ENCODE peak calls at places on chromosomes 2 and 18, in seven cellular contexts. D, M, Q, X, Z, V and I are unnamed samples.

GRCh38 chr2:160741271-160741670 is 247.7 kb upstream of the RBMS1 start:
- DNase-seq in D (no peak), M (no peak), Q (no peak), X (no peak), Z (no peak), V (no peak), I (no peak)

GRCh38 chr2:170500770-170501169 is 214.4 kb upstream of the SP5 start:
- DNase-seq in D (peak), M (no peak), Q (no peak), X (no peak), Z (no peak), V (no peak), I (no peak)

GRCh38 chr2:240615830-240616547 is 9.3 kb upstream of the GPR35 start:
- DNase-seq in D (no peak), M (no peak), Q (peak), X (peak), Z (no peak), V (peak), I (no peak)

GRCh38 chr18:54775686-54776085 is 52.6 kb upstream of the RAB27B start:
- DNase-seq in D (peak), M (peak), Q (no peak), X (no peak), Z (no peak), V (peak), I (peak)

GRCh38 chr2:131056204-131056975 is 36.9 kb downstream of the FAM168B start:
- DNase-seq in D (no peak), M (no peak), Q (no peak), X (no peak), Z (no peak), V (no peak), I (no peak)

GRCh38 chr2:65343381-65343780 is 89.0 kb downstream of the SPRED2 start:
- DNase-seq in D (no peak), M (no peak), Q (no peak), X (no peak), Z (no peak), V (no peak), I (no peak)

GRCh38 chr2:224142397-224143312 is 103.6 kb upstream of the SERPINE2 start:
- DNase-seq in D (peak), M (peak), Q (no peak), X (no peak), Z (no peak), V (peak), I (peak)

GRCh38 chr2:100059638-100060037 is 82.8 kb downstream of the AFF3 start:
- DNase-seq in D (no peak), M (no peak), Q (no peak), X (no peak), Z (no peak), V (no peak), I (no peak)

GRCh38 chr2:180010701-180011100 is 3.6 kb upstream of the CWC22 start:
- DNase-seq in D (no peak), M (no peak), Q (no peak), X (no peak), Z (no peak), V (no peak), I (no peak)

GRCh38 chr2:98126061-98126460 is 39.1 kb downstream of the VWA3B start:
- DNase-seq in D (peak), M (no peak), Q (no peak), X (no peak), Z (no peak), V (no peak), I (peak)

GRCh38 chr2:101038455-101039255 is 36.6 kb downstream of the RPL31 start:
- DNase-seq in D (peak), M (no peak), Q (peak), X (no peak), Z (no peak), V (no peak), I (peak)

GRCh38 chr2:138276367-138276766 is 225.2 kb upstream of the SPOPL start:
- DNase-seq in D (no peak), M (no peak), Q (no peak), X (no peak), Z (no peak), V (no peak), I (no peak)

GRCh38 chr18:46899274-46899948 is 17.9 kb downstream of the PIAS2 start:
- DNase-seq in D (no peak), M (no peak), Q (no peak), X (no peak), Z (no peak), V (peak), I (peak)

GRCh38 chr2:53939656-53940055 is 31.1 kb downstream of the PSME4 start:
- DNase-seq in D (peak), M (no peak), Q (no peak), X (no peak), Z (no peak), V (peak), I (peak)

GRCh38 chr2:24050041-24050655 is 607 bp downstream of the FKBP1B start:
- DNase-seq in D (peak), M (no peak), Q (peak), X (peak), Z (peak), V (no peak), I (peak)

GRCh38 chr2:45994060-45994459 is 303.1 kb upstream of the EPAS1 start:
- DNase-seq in D (no peak), M (no peak), Q (no peak), X (no peak), Z (no peak), V (no peak), I (no peak)

GRCh38 chr2:45993476-45993991 is 303.7 kb upstream of the EPAS1 start:
- DNase-seq in D (peak), M (peak), Q (peak), X (peak), Z (peak), V (peak), I (peak)

GRCh38 chr2:45992746-45993475 is 304.3 kb upstream of the EPAS1 start:
- DNase-seq in D (no peak), M (no peak), Q (no peak), X (no peak), Z (no peak), V (no peak), I (no peak)

GRCh38 chr2:45990131-45990530 is 307.1 kb upstream of the EPAS1 start:
- DNase-seq in D (no peak), M (no peak), Q (no peak), X (no peak), Z (no peak), V (no peak), I (no peak)

GRCh38 chr2:45992021-45992745 is 305.0 kb upstream of the EPAS1 start:
- DNase-seq in D (peak), M (peak), Q (peak), X (peak), Z (no peak), V (peak), I (peak)
- H3K4me3 ChIP-seq in D (no peak), M (no peak), Q (no peak), X (no peak), Z (no peak), V (no peak), I (no peak)

GRCh38 chr2:238321467-238321866 is 1.1 kb downstream of the TRAF3IP1 start:
- DNase-seq in D (no peak), M (no peak), Q (no peak), X (no peak), Z (no peak), V (no peak), I (no peak)
- H3K4me3 ChIP-seq in D (peak), M (peak), Q (no peak), X (peak), Z (peak), V (peak), I (peak)

GRCh38 chr2:121049921-121050585 is 234.9 kb downstream of the TFCP2L1 start:
- DNase-seq in D (no peak), M (no peak), Q (no peak), X (no peak), Z (no peak), V (no peak), I (no peak)

GRCh38 chr2:121052023-121052422 is 233.0 kb downstream of the TFCP2L1 start:
- DNase-seq in D (no peak), M (no peak), Q (no peak), X (no peak), Z (no peak), V (no peak), I (no peak)

GRCh38 chr2:121055088-121055487 is 229.9 kb downstream of the TFCP2L1 start:
- DNase-seq in D (no peak), M (no peak), Q (no peak), X (no peak), Z (no peak), V (no peak), I (no peak)

GRCh38 chr2:121055501-121055900 is 229.5 kb downstream of the TFCP2L1 start:
- DNase-seq in D (no peak), M (no peak), Q (no peak), X (peak), Z (no peak), V (no peak), I (no peak)

GRCh38 chr2:121052507-121052906 is 232.5 kb downstream of the TFCP2L1 start:
- DNase-seq in D (no peak), M (no peak), Q (no peak), X (no peak), Z (no peak), V (no peak), I (no peak)
- H3K4me3 ChIP-seq in D (no peak), M (no peak), Q (no peak), X (no peak), Z (no peak), V (no peak), I (no peak)

GRCh38 chr18:76488190-76488589 is 6.9 kb downstream of the ZNF516 start:
- DNase-seq in D (peak), M (no peak), Q (no peak), X (no peak), Z (no peak), V (peak), I (peak)
- H3K4me3 ChIP-seq in D (no peak), M (no peak), Q (no peak), X (peak), Z (peak), V (no peak), I (no peak)

DNA sequence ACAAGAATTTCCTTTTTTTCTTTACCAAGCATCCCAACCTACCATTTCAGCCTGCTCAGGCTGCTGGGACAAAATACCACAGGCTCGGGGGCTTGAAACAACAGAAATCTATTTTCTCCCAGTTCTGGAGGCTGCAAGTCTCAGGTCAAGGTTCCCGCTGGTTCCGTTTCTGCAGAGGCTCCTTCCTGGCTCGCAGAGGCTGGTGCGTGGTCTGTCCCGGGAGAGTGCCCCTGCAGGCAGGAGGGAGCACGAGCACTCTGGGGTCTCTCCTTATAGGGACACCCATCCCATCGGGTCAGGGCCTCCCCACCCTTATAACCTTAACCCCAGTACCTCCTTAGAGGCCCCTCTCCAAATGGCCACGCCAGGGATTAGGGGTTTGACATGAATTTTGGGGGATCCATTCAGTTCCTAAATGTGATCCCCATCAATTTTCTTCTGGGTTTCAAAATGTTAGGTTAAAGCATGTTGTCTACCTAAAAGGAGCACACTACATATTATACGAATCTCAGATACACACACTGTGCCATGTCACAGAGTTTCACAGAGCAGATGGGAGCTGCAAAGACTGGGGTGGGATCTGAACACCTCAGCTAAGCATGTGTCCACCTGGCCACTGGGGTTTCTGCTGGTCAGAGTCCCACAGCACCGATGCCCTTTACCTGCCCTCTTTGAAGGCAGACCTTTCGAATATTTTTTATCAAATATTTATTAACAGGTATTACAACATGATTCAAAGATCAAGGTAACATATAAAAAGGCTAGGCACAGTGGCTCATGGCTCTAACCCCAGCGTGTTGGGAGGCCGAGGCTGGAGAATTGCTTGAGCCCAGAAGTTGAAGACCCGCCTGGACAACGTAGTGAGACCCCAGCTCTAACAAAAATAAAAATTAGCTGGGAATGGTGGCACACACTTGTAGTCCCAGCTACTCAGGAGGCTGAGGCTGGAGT is 17.6 kb upstream of the ADI1 start:
- DNase-seq in D (peak), M (no peak), Q (no peak), X (peak), Z (peak), V (peak), I (peak)
- H3K4me3 ChIP-seq in D (peak), M (peak), Q (peak), X (peak), Z (peak), V (peak), I (peak)

DNA sequence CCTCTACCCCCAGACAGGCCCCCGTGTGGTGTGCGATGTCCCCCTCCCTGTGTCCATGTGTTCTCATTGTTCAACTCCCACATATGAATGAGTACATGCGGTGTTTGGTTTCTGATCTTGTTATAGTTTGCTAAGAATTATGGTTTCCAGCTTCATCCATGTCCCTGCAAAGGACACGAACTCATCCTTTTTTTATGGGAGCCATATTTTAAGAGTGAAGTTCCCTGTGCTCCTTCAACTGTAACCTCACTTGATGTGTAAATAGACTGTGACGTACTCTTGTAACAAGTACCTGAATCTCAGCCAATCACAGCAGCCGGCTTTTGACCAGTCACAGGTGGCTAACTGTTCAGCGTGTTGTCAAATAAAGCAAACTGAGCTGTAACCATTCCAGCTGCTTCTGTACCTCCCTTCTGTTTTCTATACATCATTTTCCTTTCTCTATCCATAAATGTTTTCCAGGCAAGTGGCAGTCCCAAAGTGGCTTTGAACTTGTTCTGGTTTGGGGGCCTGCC is 774.3 kb upstream of the HS6ST1 start:
- DNase-seq in D (no peak), M (no peak), Q (no peak), X (no peak), Z (no peak), V (no peak), I (no peak)
- H3K4me3 ChIP-seq in D (no peak), M (no peak), Q (no peak), X (no peak), Z (no peak), V (no peak), I (no peak)

GRCh38 chr2:236715077-236715476 is 145.5 kb downstream of the ACKR3 start:
- DNase-seq in D (no peak), M (no peak), Q (no peak), X (no peak), Z (no peak), V (peak), I (no peak)
- H3K4me3 ChIP-seq in D (no peak), M (no peak), Q (no peak), X (no peak), Z (no peak), V (no peak), I (no peak)